ENCODE peak calls at places on chromosomes 5 and 9, in eight cellular contexts. One of them, this sample, is unnamed.
A peak's percentile ranks its signal among the peaks of the same experiment; 100 is the strongest.

GRCh38 chr9:131583342-131583645 is 38.0 kb downstream of the PRRT1B start:
- DNase-seq in heart left ventricle: no peak
- DNase-seq in neural crest cell: no peak
- DNase-seq in astrocyte of the spinal cord: no peak
- DNase-seq in stimulated activated naive CD8-positive, alpha-beta T cell treated with anti-CD3 and anti-CD28 coated beads, Interleukin-15, Interleukin-2, amounts not matched to agents 100 U/mL and 50 U/mL, for 24 hours: no peak
- DNase-seq in thoracic aorta: no peak
- DNase-seq in right lobe of liver: no peak
- DNase-seq in NCI-H1436: no peak
- DNase-seq in this sample: no peak

GRCh38 chr5:56735845-56736641 is 79.3 kb upstream of the MAP3K1 start:
- DNase-seq in thoracic aorta: no peak
- DNase-seq in right lobe of liver: no peak
- DNase-seq in astrocyte of the spinal cord: no peak
- DNase-seq in NCI-H1436: no peak
- DNase-seq in neural crest cell: no peak
- DNase-seq in heart left ventricle: no peak
- DNase-seq in stimulated activated naive CD8-positive, alpha-beta T cell treated with anti-CD3 and anti-CD28 coated beads, Interleukin-15, Interleukin-2, amounts not matched to agents 100 U/mL and 50 U/mL, for 24 hours: no peak
- DNase-seq in this sample: no peak

GRCh38 chr9:129208191-129209091 is 30.4 kb upstream of the IER5L start:
- DNase-seq in astrocyte of the spinal cord: no peak
- DNase-seq in NCI-H1436: no peak
- DNase-seq in stimulated activated naive CD8-positive, alpha-beta T cell treated with anti-CD3 and anti-CD28 coated beads, Interleukin-15, Interleukin-2, amounts not matched to agents 100 U/mL and 50 U/mL, for 24 hours: peak; percentile 82
- DNase-seq in heart left ventricle: no peak
- DNase-seq in right lobe of liver: no peak
- DNase-seq in thoracic aorta: no peak
- DNase-seq in neural crest cell: no peak
- DNase-seq in this sample: no peak

GRCh38 chr5:133460172-133460758 is 152.1 kb downstream of the FSTL4 start:
- DNase-seq in NCI-H1436: peak; percentile 8
- DNase-seq in right lobe of liver: peak; percentile 53
- DNase-seq in neural crest cell: peak; percentile 51
- DNase-seq in stimulated activated naive CD8-positive, alpha-beta T cell treated with anti-CD3 and anti-CD28 coated beads, Interleukin-15, Interleukin-2, amounts not matched to agents 100 U/mL and 50 U/mL, for 24 hours: peak; percentile 68
- DNase-seq in heart left ventricle: no peak
- DNase-seq in astrocyte of the spinal cord: no peak
- DNase-seq in thoracic aorta: no peak
- DNase-seq in this sample: no peak

GRCh38 chr5:75434107-75434506 is 77.3 kb downstream of the CERT1 start:
- DNase-seq in stimulated activated naive CD8-positive, alpha-beta T cell treated with anti-CD3 and anti-CD28 coated beads, Interleukin-15, Interleukin-2, amounts not matched to agents 100 U/mL and 50 U/mL, for 24 hours: no peak
- DNase-seq in right lobe of liver: no peak
- DNase-seq in NCI-H1436: no peak
- DNase-seq in heart left ventricle: no peak
- DNase-seq in neural crest cell: no peak
- DNase-seq in thoracic aorta: no peak
- DNase-seq in astrocyte of the spinal cord: no peak
- DNase-seq in this sample: no peak

GRCh38 chr9:35844628-35845301 is 15.7 kb downstream of the TMEM8B start:
- DNase-seq in right lobe of liver: no peak
- DNase-seq in astrocyte of the spinal cord: peak; percentile 89
- DNase-seq in neural crest cell: no peak
- DNase-seq in heart left ventricle: peak; percentile 59
- DNase-seq in thoracic aorta: peak; percentile 25
- DNase-seq in NCI-H1436: no peak
- DNase-seq in stimulated activated naive CD8-positive, alpha-beta T cell treated with anti-CD3 and anti-CD28 coated beads, Interleukin-15, Interleukin-2, amounts not matched to agents 100 U/mL and 50 U/mL, for 24 hours: no peak
- DNase-seq in this sample: peak; percentile 29

GRCh38 chr5:133885566-133885965 is 82.9 kb downstream of the C5orf15 start:
- DNase-seq in neural crest cell: no peak
- DNase-seq in heart left ventricle: no peak
- DNase-seq in NCI-H1436: no peak
- DNase-seq in stimulated activated naive CD8-positive, alpha-beta T cell treated with anti-CD3 and anti-CD28 coated beads, Interleukin-15, Interleukin-2, amounts not matched to agents 100 U/mL and 50 U/mL, for 24 hours: no peak
- DNase-seq in thoracic aorta: no peak
- DNase-seq in astrocyte of the spinal cord: no peak
- DNase-seq in right lobe of liver: no peak
- DNase-seq in this sample: no peak

GRCh38 chr9:134802201-134802795 is 78.3 kb upstream of the FCN2 start:
- DNase-seq in heart left ventricle: no peak
- DNase-seq in NCI-H1436: no peak
- DNase-seq in neural crest cell: no peak
- DNase-seq in right lobe of liver: no peak
- DNase-seq in stimulated activated naive CD8-positive, alpha-beta T cell treated with anti-CD3 and anti-CD28 coated beads, Interleukin-15, Interleukin-2, amounts not matched to agents 100 U/mL and 50 U/mL, for 24 hours: no peak
- DNase-seq in thoracic aorta: no peak
- DNase-seq in astrocyte of the spinal cord: no peak
- DNase-seq in this sample: no peak